ENCODE peak calls at places on chromosomes 12 and 14, in nine cellular contexts. One of them, this sample, is unnamed.

GRCh38 chr14:50312734-50313054 is 570 bp downstream of the DMAC2L start:
- DNase-seq in esophagus muscularis mucosa: no peak
- DNase-seq in transverse colon: no peak
- DNase-seq in suprapubic skin: no peak
- DNase-seq in A549: no peak
- DNase-seq in stomach: no peak
- DNase-seq in GM12878: no peak
- DNase-seq in ovary: no peak
- DNase-seq in H1: no peak
- DNase-seq in this sample: no peak

GRCh38 chr14:65434216-65434850 is 21.8 kb downstream of the FUT8 start:
- DNase-seq in A549: no peak
- DNase-seq in H1: no peak
- DNase-seq in esophagus muscularis mucosa: no peak
- DNase-seq in GM12878: no peak
- DNase-seq in stomach: no peak
- DNase-seq in ovary: no peak
- DNase-seq in transverse colon: no peak
- DNase-seq in suprapubic skin: no peak
- DNase-seq in this sample: no peak

GRCh38 chr12:44873898-44874297 is 2.2 kb downstream of the NELL2 start:
- DNase-seq in transverse colon: no peak
- DNase-seq in esophagus muscularis mucosa: no peak
- DNase-seq in A549: no peak
- DNase-seq in stomach: no peak
- DNase-seq in suprapubic skin: no peak
- DNase-seq in H1: no peak
- DNase-seq in ovary: no peak
- DNase-seq in GM12878: no peak
- DNase-seq in this sample: no peak

GRCh38 chr12:122527478-122527944 is 462 bp downstream of the KNTC1 start:
- DNase-seq in A549: peak; percentile 27
- DNase-seq in GM12878: no peak
- DNase-seq in stomach: no peak
- DNase-seq in esophagus muscularis mucosa: no peak
- DNase-seq in suprapubic skin: no peak
- DNase-seq in H1: no peak
- DNase-seq in transverse colon: peak; percentile 20
- DNase-seq in ovary: no peak
- DNase-seq in this sample: no peak

GRCh38 chr12:77891531-77892147 is 60.9 kb downstream of the NAV3 start:
- DNase-seq in H1: no peak
- DNase-seq in suprapubic skin: no peak
- DNase-seq in esophagus muscularis mucosa: no peak
- DNase-seq in stomach: no peak
- DNase-seq in ovary: no peak
- DNase-seq in A549: no peak
- DNase-seq in GM12878: no peak
- DNase-seq in transverse colon: no peak
- DNase-seq in this sample: no peak

GRCh38 chr12:116675339-116676107 is 62.3 kb downstream of the SPRING1 start:
- DNase-seq in A549: no peak
- DNase-seq in H1: no peak
- DNase-seq in ovary: no peak
- DNase-seq in esophagus muscularis mucosa: no peak
- DNase-seq in stomach: no peak
- DNase-seq in GM12878: no peak
- DNase-seq in suprapubic skin: no peak
- DNase-seq in transverse colon: no peak
- DNase-seq in this sample: no peak

GRCh38 chr14:55000381-55000780 is 26.5 kb downstream of the WDHD1 start:
- DNase-seq in ovary: no peak
- DNase-seq in suprapubic skin: no peak
- DNase-seq in transverse colon: no peak
- DNase-seq in esophagus muscularis mucosa: no peak
- DNase-seq in GM12878: no peak
- DNase-seq in H1: no peak
- DNase-seq in A549: no peak
- DNase-seq in stomach: no peak
- DNase-seq in this sample: no peak

GRCh38 chr12:27780612-27781408 is 774 bp upstream of the MANSC4 start:
- DNase-seq in stomach: peak; percentile 26
- DNase-seq in A549: peak; percentile 28
- DNase-seq in ovary: no peak
- DNase-seq in GM12878: no peak
- DNase-seq in H1: peak; percentile 79
- DNase-seq in esophagus muscularis mucosa: no peak
- DNase-seq in transverse colon: peak; percentile 25
- DNase-seq in suprapubic skin: no peak
- DNase-seq in this sample: peak; percentile 71

GRCh38 chr14:74720526-74720925 is 7.6 kb downstream of the FCF1 start:
- DNase-seq in GM12878: no peak
- DNase-seq in stomach: no peak
- DNase-seq in H1: no peak
- DNase-seq in A549: no peak
- DNase-seq in suprapubic skin: no peak
- DNase-seq in ovary: no peak
- DNase-seq in transverse colon: no peak
- DNase-seq in esophagus muscularis mucosa: no peak
- DNase-seq in this sample: no peak

GRCh38 chr14:22650960-22651521 is 6.9 kb upstream of the OR6J1 start:
- DNase-seq in esophagus muscularis mucosa: no peak
- DNase-seq in transverse colon: no peak
- DNase-seq in A549: no peak
- DNase-seq in suprapubic skin: no peak
- DNase-seq in H1: no peak
- DNase-seq in GM12878: peak; percentile 44
- DNase-seq in stomach: no peak
- DNase-seq in ovary: no peak
- DNase-seq in this sample: no peak

GRCh38 chr14:31243860-31244259 is 36.3 kb upstream of the HECTD1 start:
- DNase-seq in ovary: no peak
- DNase-seq in esophagus muscularis mucosa: no peak
- DNase-seq in A549: no peak
- DNase-seq in H1: no peak
- DNase-seq in transverse colon: peak; percentile 74
- DNase-seq in GM12878: no peak
- DNase-seq in stomach: peak; percentile 64
- DNase-seq in suprapubic skin: no peak
- DNase-seq in this sample: no peak

GRCh38 chr12:6980740-6981139 is 10.0 kb downstream of the EMG1 start:
- DNase-seq in GM12878: no peak
- DNase-seq in H1: no peak
- DNase-seq in ovary: no peak
- DNase-seq in A549: no peak
- DNase-seq in transverse colon: no peak
- DNase-seq in suprapubic skin: no peak
- DNase-seq in stomach: no peak
- DNase-seq in esophagus muscularis mucosa: no peak
- DNase-seq in this sample: no peak

GRCh38 chr12:128928361-128928760 is 75.1 kb downstream of the GLT1D1 start:
- DNase-seq in A549: no peak
- DNase-seq in H1: no peak
- DNase-seq in esophagus muscularis mucosa: no peak
- DNase-seq in GM12878: no peak
- DNase-seq in transverse colon: no peak
- DNase-seq in suprapubic skin: no peak
- DNase-seq in stomach: no peak
- DNase-seq in ovary: no peak
- DNase-seq in this sample: no peak

GRCh38 chr12:23140710-23141109 is 515.7 kb downstream of the ETNK1 start:
- DNase-seq in esophagus muscularis mucosa: no peak
- DNase-seq in stomach: no peak
- DNase-seq in suprapubic skin: no peak
- DNase-seq in H1: no peak
- DNase-seq in GM12878: no peak
- DNase-seq in A549: no peak
- DNase-seq in transverse colon: no peak
- DNase-seq in ovary: no peak
- DNase-seq in this sample: no peak

GRCh38 chr12:27974735-27975221 is 2.2 kb upstream of the PTHLH start:
- DNase-seq in stomach: no peak
- DNase-seq in esophagus muscularis mucosa: no peak
- DNase-seq in H1: no peak
- DNase-seq in A549: no peak
- DNase-seq in GM12878: no peak
- DNase-seq in ovary: peak; percentile 6
- DNase-seq in suprapubic skin: no peak
- DNase-seq in transverse colon: no peak
- DNase-seq in this sample: no peak

GRCh38 chr12:69343357-69343756 is 4.8 kb upstream of the LYZ start:
- DNase-seq in H1: no peak
- DNase-seq in transverse colon: no peak
- DNase-seq in esophagus muscularis mucosa: no peak
- DNase-seq in A549: no peak
- DNase-seq in suprapubic skin: no peak
- DNase-seq in stomach: no peak
- DNase-seq in GM12878: no peak
- DNase-seq in ovary: no peak
- DNase-seq in this sample: no peak

DNA sequence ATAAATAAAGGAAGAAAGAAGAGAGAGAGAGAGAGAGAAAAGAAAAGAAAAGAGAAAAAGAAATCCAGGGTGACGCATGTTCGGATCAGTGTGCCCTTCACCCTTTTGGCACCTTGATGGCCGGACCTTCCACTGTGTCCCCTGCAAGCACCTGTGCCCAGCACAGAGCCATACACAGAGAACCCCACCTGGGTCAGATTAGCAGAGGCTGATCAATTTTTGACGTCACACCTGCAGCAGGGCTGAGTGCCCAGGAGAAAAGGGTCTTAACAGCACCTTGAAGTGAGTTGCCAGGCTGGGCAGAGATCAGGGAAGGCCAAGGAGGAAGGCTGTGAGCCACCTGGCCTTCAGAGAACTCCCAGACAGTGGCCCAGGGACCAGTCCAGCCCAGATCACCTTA is 114.4 kb downstream of the CALM1 start:
- DNase-seq in esophagus muscularis mucosa: no peak
- DNase-seq in stomach: no peak
- DNase-seq in A549: no peak
- DNase-seq in transverse colon: no peak
- DNase-seq in ovary: no peak
- DNase-seq in suprapubic skin: no peak
- DNase-seq in GM12878: no peak
- DNase-seq in H1: no peak
- DNase-seq in this sample: no peak
- H3K27ac ChIP-seq in esophagus muscularis mucosa: no peak overlapping the region
- H3K27ac ChIP-seq in stomach: peak overlapping the region; percentile 84
- H3K27ac ChIP-seq in A549: no peak overlapping the region
- H3K27ac ChIP-seq in transverse colon: peak overlapping the region; percentile 88
- H3K27ac ChIP-seq in ovary: no peak overlapping the region
- H3K27ac ChIP-seq in suprapubic skin: no peak overlapping the region
- H3K27ac ChIP-seq in GM12878: no peak overlapping the region
- H3K27ac ChIP-seq in H1: no peak overlapping the region
- H3K27ac ChIP-seq in this sample: no peak overlapping the region

DNA sequence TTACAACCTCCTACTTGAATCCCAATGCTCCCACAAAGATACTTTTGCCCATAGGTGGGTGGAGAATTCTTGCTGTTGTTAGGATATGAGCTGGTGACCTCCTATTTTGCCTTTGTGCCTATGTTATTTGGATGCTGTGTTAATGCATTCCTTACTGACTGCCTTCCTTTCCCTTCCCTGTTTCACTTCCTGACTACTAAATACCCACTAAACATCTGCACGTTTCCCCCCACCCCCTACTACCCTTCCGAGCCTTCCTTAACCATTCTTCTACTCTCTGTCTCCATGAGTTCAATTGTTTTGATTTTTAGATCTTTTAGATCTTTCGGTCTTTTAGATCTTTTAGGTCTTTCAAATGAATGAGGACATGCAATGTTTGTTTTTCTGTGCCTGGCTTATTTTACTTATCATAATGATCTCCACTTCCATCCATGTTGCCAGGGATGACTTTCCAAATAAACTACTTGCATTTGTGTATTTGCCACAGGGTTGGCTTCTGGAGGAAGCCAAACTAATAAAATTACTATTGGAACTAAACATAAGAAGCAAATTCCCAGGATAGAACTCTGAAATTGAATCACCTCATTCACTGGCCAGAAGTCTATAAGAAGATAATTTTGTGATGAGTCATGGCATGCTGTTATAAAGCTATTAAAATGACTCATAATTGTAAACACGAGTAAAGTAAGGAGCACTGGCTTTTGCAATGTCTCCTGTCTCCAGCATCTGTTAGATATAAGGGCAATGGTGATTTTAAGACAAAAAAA is 586.2 kb downstream of the LRFN5 start:
- DNase-seq in esophagus muscularis mucosa: no peak
- DNase-seq in stomach: no peak
- DNase-seq in GM12878: no peak
- DNase-seq in transverse colon: no peak
- DNase-seq in H1: no peak
- DNase-seq in suprapubic skin: no peak
- DNase-seq in ovary: no peak
- DNase-seq in A549: peak; percentile 17
- DNase-seq in this sample: no peak
- TF ChIP-seq EP300 in esophagus muscularis mucosa: no peak
- TF ChIP-seq EP300 in stomach: no peak
- TF ChIP-seq EP300 in GM12878: no peak
- TF ChIP-seq EP300 in transverse colon: no peak
- TF ChIP-seq EP300 in H1: no peak
- TF ChIP-seq EP300 in suprapubic skin: no peak
- TF ChIP-seq EP300 in ovary: no peak
- TF ChIP-seq EP300 in A549: peak; percentile 85
- TF ChIP-seq EP300 in this sample: peak; percentile 37

GRCh38 chr12:31589896-31590729 is 823 bp downstream of the DENND5B start:
- DNase-seq in A549: peak; percentile 62
- DNase-seq in stomach: peak; percentile 76
- DNase-seq in ovary: peak; percentile 83
- DNase-seq in transverse colon: peak; percentile 79
- DNase-seq in esophagus muscularis mucosa: no peak
- DNase-seq in suprapubic skin: peak; percentile 81
- DNase-seq in H1: peak; percentile 84
- DNase-seq in GM12878: no peak
- DNase-seq in this sample: peak; percentile 84
- TF ChIP-seq POLR2A in A549: no peak
- TF ChIP-seq POLR2A in stomach: no peak
- TF ChIP-seq POLR2A in ovary: peak; percentile 4
- TF ChIP-seq POLR2A in transverse colon: peak; percentile 59
- TF ChIP-seq POLR2A in esophagus muscularis mucosa: no peak
- TF ChIP-seq POLR2A in suprapubic skin: no peak
- TF ChIP-seq POLR2A in H1: no peak
- TF ChIP-seq POLR2A in GM12878: peak; percentile 65
- TF ChIP-seq POLR2A in this sample: no peak

DNA sequence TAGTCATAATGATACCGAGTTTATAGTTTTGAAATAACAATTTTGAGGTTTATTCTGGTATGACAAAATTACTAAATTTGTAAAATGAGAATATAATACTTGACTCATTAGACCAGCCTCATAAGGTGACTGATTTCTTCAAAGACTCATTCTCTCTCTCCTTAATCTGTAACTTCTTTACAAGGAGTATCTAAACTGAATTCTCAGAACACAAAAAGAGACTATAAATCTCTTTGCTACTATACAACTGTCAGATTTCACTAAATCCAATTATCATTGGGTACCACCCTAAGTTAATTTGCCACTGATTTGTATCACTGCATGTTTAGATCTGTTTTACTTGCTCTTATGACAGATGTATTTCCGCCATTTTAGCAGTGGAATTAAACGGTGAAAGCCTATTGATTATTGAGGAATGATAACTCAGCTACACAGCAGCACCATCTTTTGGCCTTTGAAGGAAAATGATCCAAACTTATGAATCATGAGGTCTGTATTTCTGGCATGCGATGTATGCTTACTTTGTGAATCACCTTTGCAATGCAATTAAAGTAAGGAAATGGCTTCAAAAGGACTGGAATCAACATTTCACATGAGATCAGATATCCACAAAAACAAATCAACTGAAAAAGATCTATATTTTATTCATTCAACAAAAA is 161.2 kb downstream of the RERGL start:
- DNase-seq in GM12878: no peak
- DNase-seq in suprapubic skin: no peak
- DNase-seq in ovary: no peak
- DNase-seq in H1: no peak
- DNase-seq in A549: peak; percentile 34
- DNase-seq in esophagus muscularis mucosa: no peak
- DNase-seq in stomach: no peak
- DNase-seq in transverse colon: no peak
- DNase-seq in this sample: no peak
- H3K27ac ChIP-seq in GM12878: no peak overlapping the region
- H3K27ac ChIP-seq in suprapubic skin: no peak overlapping the region
- H3K27ac ChIP-seq in ovary: no peak overlapping the region
- H3K27ac ChIP-seq in H1: no peak overlapping the region
- H3K27ac ChIP-seq in A549: peak overlapping the region; percentile 33
- H3K27ac ChIP-seq in esophagus muscularis mucosa: no peak overlapping the region
- H3K27ac ChIP-seq in stomach: no peak overlapping the region
- H3K27ac ChIP-seq in transverse colon: no peak overlapping the region
- H3K27ac ChIP-seq in this sample: no peak overlapping the region